ENCODE peak calls at places on chromosomes 5 and 9, in eight cellular contexts. One of them, this sample, is unnamed.

GRCh38 chr9:95148121-95148520 is 169.4 kb downstream of the FANCC start:
- DNase-seq in uterus: no peak
- DNase-seq in transverse colon: no peak
- DNase-seq in H9: no peak
- DNase-seq in endothelial cell of umbilical vein: no peak
- DNase-seq in psoas muscle: no peak
- DNase-seq in aorta: no peak
- DNase-seq in testis: no peak
- DNase-seq in this sample: no peak

GRCh38 chr5:68711311-68712200 is 382.3 kb upstream of the SLC30A5 start:
- DNase-seq in testis: no peak
- DNase-seq in H9: no peak
- DNase-seq in transverse colon: no peak
- DNase-seq in psoas muscle: no peak
- DNase-seq in uterus: no peak
- DNase-seq in aorta: no peak
- DNase-seq in endothelial cell of umbilical vein: no peak
- DNase-seq in this sample: no peak

GRCh38 chr5:134079748-134080581 is 34.5 kb upstream of the TCF7 start:
- DNase-seq in testis: no peak
- DNase-seq in psoas muscle: no peak
- DNase-seq in uterus: no peak
- DNase-seq in H9: no peak
- DNase-seq in transverse colon: no peak
- DNase-seq in aorta: no peak
- DNase-seq in endothelial cell of umbilical vein: no peak
- DNase-seq in this sample: no peak

GRCh38 chr5:1437452-1437851 is 7.8 kb downstream of the SLC6A3 start:
- DNase-seq in uterus: no peak
- DNase-seq in psoas muscle: no peak
- DNase-seq in transverse colon: peak; percentile 23
- DNase-seq in endothelial cell of umbilical vein: peak; percentile 28
- DNase-seq in H9: peak; percentile 73
- DNase-seq in testis: no peak
- DNase-seq in aorta: peak; percentile 47
- DNase-seq in this sample: no peak

GRCh38 chr9:73270967-73271722 is 119.5 kb downstream of the ANXA1 start:
- DNase-seq in aorta: no peak
- DNase-seq in psoas muscle: no peak
- DNase-seq in H9: no peak
- DNase-seq in testis: no peak
- DNase-seq in uterus: no peak
- DNase-seq in transverse colon: no peak
- DNase-seq in endothelial cell of umbilical vein: peak; percentile 67
- DNase-seq in this sample: peak; percentile 75

GRCh38 chr9:134343637-134344036 is 17.4 kb downstream of the RXRA start:
- DNase-seq in H9: no peak
- DNase-seq in endothelial cell of umbilical vein: no peak
- DNase-seq in transverse colon: no peak
- DNase-seq in uterus: no peak
- DNase-seq in psoas muscle: peak; percentile 62
- DNase-seq in testis: peak; percentile 63
- DNase-seq in aorta: no peak
- DNase-seq in this sample: no peak

GRCh38 chr5:147437161-147437596 is 72.7 kb downstream of the DPYSL3 start:
- DNase-seq in psoas muscle: no peak
- DNase-seq in uterus: no peak
- DNase-seq in H9: no peak
- DNase-seq in endothelial cell of umbilical vein: no peak
- DNase-seq in transverse colon: no peak
- DNase-seq in aorta: no peak
- DNase-seq in testis: no peak
- DNase-seq in this sample: no peak

GRCh38 chr5:40985501-40985900 is 76.2 kb downstream of the C7 start:
- DNase-seq in psoas muscle: no peak
- DNase-seq in endothelial cell of umbilical vein: no peak
- DNase-seq in transverse colon: no peak
- DNase-seq in H9: no peak
- DNase-seq in uterus: no peak
- DNase-seq in aorta: no peak
- DNase-seq in testis: no peak
- DNase-seq in this sample: no peak

GRCh38 chr5:8954801-8955200 is 591.1 kb downstream of the SEMA5A start:
- DNase-seq in endothelial cell of umbilical vein: no peak
- DNase-seq in aorta: no peak
- DNase-seq in transverse colon: no peak
- DNase-seq in uterus: no peak
- DNase-seq in H9: no peak
- DNase-seq in psoas muscle: no peak
- DNase-seq in testis: no peak
- DNase-seq in this sample: no peak

GRCh38 chr9:82090041-82090440 is 101.5 kb downstream of the SPATA31D1 start:
- DNase-seq in endothelial cell of umbilical vein: no peak
- DNase-seq in uterus: no peak
- DNase-seq in H9: no peak
- DNase-seq in testis: no peak
- DNase-seq in psoas muscle: no peak
- DNase-seq in transverse colon: no peak
- DNase-seq in aorta: no peak
- DNase-seq in this sample: no peak

GRCh38 chr5:65927497-65928340 is 1.3 kb downstream of the ERBIN start:
- DNase-seq in endothelial cell of umbilical vein: peak; percentile 79
- DNase-seq in transverse colon: no peak
- DNase-seq in H9: no peak
- DNase-seq in uterus: no peak
- DNase-seq in psoas muscle: no peak
- DNase-seq in testis: peak; percentile 66
- DNase-seq in aorta: no peak
- DNase-seq in this sample: peak; percentile 58

GRCh38 chr9:83544002-83544698 is 5.9 kb upstream of the FRMD3 start:
- DNase-seq in H9: peak; percentile 52
- DNase-seq in transverse colon: peak; percentile 46
- DNase-seq in aorta: no peak
- DNase-seq in psoas muscle: peak; percentile 19
- DNase-seq in endothelial cell of umbilical vein: peak; percentile 65
- DNase-seq in uterus: no peak
- DNase-seq in testis: peak; percentile 48
- DNase-seq in this sample: peak; percentile 82

GRCh38 chr9:21965401-21965951 is 28.7 kb downstream of the CDKN2A start:
- DNase-seq in testis: peak; percentile 81
- DNase-seq in transverse colon: peak; percentile 70
- DNase-seq in psoas muscle: peak; percentile 52
- DNase-seq in H9: peak; percentile 75
- DNase-seq in uterus: no peak
- DNase-seq in aorta: peak; percentile 74
- DNase-seq in endothelial cell of umbilical vein: peak; percentile 68
- DNase-seq in this sample: no peak

GRCh38 chr9:107707419-107707837 is 217.9 kb upstream of the KLF4 start:
- DNase-seq in uterus: peak; percentile 20
- DNase-seq in H9: no peak
- DNase-seq in endothelial cell of umbilical vein: no peak
- DNase-seq in psoas muscle: no peak
- DNase-seq in transverse colon: no peak
- DNase-seq in testis: no peak
- DNase-seq in aorta: no peak
- DNase-seq in this sample: no peak

GRCh38 chr5:151085517-151086031 is 4.7 kb upstream of the TNIP1 start:
- DNase-seq in endothelial cell of umbilical vein: peak; percentile 25
- DNase-seq in aorta: peak; percentile 88
- DNase-seq in testis: peak; percentile 60
- DNase-seq in uterus: peak; percentile 71
- DNase-seq in H9: no peak
- DNase-seq in psoas muscle: peak; percentile 55
- DNase-seq in transverse colon: peak; percentile 77
- DNase-seq in this sample: no peak

GRCh38 chr5:10485897-10486296 is 44.2 kb downstream of the ROPN1L start:
- DNase-seq in H9: no peak
- DNase-seq in aorta: no peak
- DNase-seq in transverse colon: no peak
- DNase-seq in testis: no peak
- DNase-seq in uterus: no peak
- DNase-seq in endothelial cell of umbilical vein: no peak
- DNase-seq in psoas muscle: no peak
- DNase-seq in this sample: no peak

GRCh38 chr5:33688041-33688980 is 203.5 kb downstream of the ADAMTS12 start:
- DNase-seq in aorta: no peak
- DNase-seq in endothelial cell of umbilical vein: no peak
- DNase-seq in transverse colon: no peak
- DNase-seq in testis: no peak
- DNase-seq in uterus: no peak
- DNase-seq in H9: no peak
- DNase-seq in psoas muscle: no peak
- DNase-seq in this sample: no peak

GRCh38 chr5:134132372-134133212 is 18.1 kb downstream of the TCF7 start:
- DNase-seq in transverse colon: no peak
- DNase-seq in psoas muscle: no peak
- DNase-seq in endothelial cell of umbilical vein: no peak
- DNase-seq in uterus: no peak
- DNase-seq in testis: no peak
- DNase-seq in aorta: peak; percentile 51
- DNase-seq in H9: peak; percentile 54
- DNase-seq in this sample: no peak

GRCh38 chr5:101390317-101390908 is 487.3 kb upstream of the ST8SIA4 start:
- DNase-seq in transverse colon: no peak
- DNase-seq in endothelial cell of umbilical vein: peak; percentile 78
- DNase-seq in testis: peak; percentile 28
- DNase-seq in psoas muscle: no peak
- DNase-seq in uterus: no peak
- DNase-seq in aorta: no peak
- DNase-seq in H9: peak; percentile 31
- DNase-seq in this sample: peak; percentile 56

GRCh38 chr5:175448276-175448675 is 4.3 kb upstream of the DRD1 start:
- DNase-seq in psoas muscle: no peak
- DNase-seq in aorta: no peak
- DNase-seq in testis: no peak
- DNase-seq in H9: no peak
- DNase-seq in uterus: no peak
- DNase-seq in endothelial cell of umbilical vein: no peak
- DNase-seq in transverse colon: no peak
- DNase-seq in this sample: no peak

GRCh38 chr9:116002624-116003023 is 151.0 kb upstream of the PAPPA start:
- DNase-seq in H9: no peak
- DNase-seq in transverse colon: no peak
- DNase-seq in uterus: no peak
- DNase-seq in endothelial cell of umbilical vein: no peak
- DNase-seq in aorta: no peak
- DNase-seq in psoas muscle: no peak
- DNase-seq in testis: no peak
- DNase-seq in this sample: no peak

GRCh38 chr9:114156311-114156657 is 947 bp downstream of the COL27A1 start:
- DNase-seq in testis: no peak
- DNase-seq in psoas muscle: no peak
- DNase-seq in uterus: no peak
- DNase-seq in endothelial cell of umbilical vein: no peak
- DNase-seq in transverse colon: no peak
- DNase-seq in H9: no peak
- DNase-seq in aorta: peak; percentile 76
- DNase-seq in this sample: no peak

GRCh38 chr9:8254527-8254926 is 454.9 kb upstream of the DMAC1 start:
- DNase-seq in testis: no peak
- DNase-seq in aorta: no peak
- DNase-seq in uterus: no peak
- DNase-seq in H9: no peak
- DNase-seq in transverse colon: no peak
- DNase-seq in endothelial cell of umbilical vein: no peak
- DNase-seq in psoas muscle: no peak
- DNase-seq in this sample: no peak
- H3K9me3 ChIP-seq in testis: no peaks in the 10 kb centered on the region
- H3K9me3 ChIP-seq in aorta: no peaks in the 10 kb centered on the region
- H3K9me3 ChIP-seq in uterus: no peaks in the 10 kb centered on the region
- H3K9me3 ChIP-seq in H9: no peaks in the 10 kb centered on the region
- H3K9me3 ChIP-seq in transverse colon: no peaks in the 10 kb centered on the region
- H3K9me3 ChIP-seq in endothelial cell of umbilical vein: no peaks in the 10 kb centered on the region
- H3K9me3 ChIP-seq in psoas muscle: no peaks in the 10 kb centered on the region
- H3K9me3 ChIP-seq in this sample: no peaks in the 10 kb centered on the region

DNA sequence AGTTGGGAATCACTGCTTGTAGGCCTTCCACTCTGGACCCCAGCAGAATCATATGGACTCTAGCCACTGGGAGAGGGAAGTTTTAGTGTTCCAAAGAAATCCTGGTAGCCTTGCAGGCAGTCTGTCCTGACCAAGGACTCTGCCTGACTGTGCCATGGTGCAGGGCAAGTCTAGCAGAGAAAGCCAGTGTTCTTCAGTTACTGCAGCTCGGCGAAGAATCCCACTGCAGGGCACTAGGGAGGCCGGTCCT is 20.3 kb upstream of the MATR3 start:
- DNase-seq in uterus: no peak
- DNase-seq in H9: peak; percentile 66
- DNase-seq in psoas muscle: no peak
- DNase-seq in aorta: no peak
- DNase-seq in testis: no peak
- DNase-seq in endothelial cell of umbilical vein: no peak
- DNase-seq in transverse colon: no peak
- DNase-seq in this sample: no peak
- H3K4me1 ChIP-seq in uterus: no peaks in the 10 kb centered on the region
- H3K4me1 ChIP-seq in H9: peaks cover 13% of the 10 kb centered on the region
- H3K4me1 ChIP-seq in psoas muscle: peaks cover 70% of the 10 kb centered on the region
- H3K4me1 ChIP-seq in aorta: no peaks in the 10 kb centered on the region
- H3K4me1 ChIP-seq in testis: peaks cover 10% of the 10 kb centered on the region
- H3K4me1 ChIP-seq in endothelial cell of umbilical vein: peaks cover 27% of the 10 kb centered on the region
- H3K4me1 ChIP-seq in transverse colon: peaks cover 81% of the 10 kb centered on the region
- H3K4me1 ChIP-seq in this sample: peaks cover 47% of the 10 kb centered on the region

GRCh38 chr5:137312060-137312459 is 187.1 kb downstream of the SPOCK1 start:
- DNase-seq in aorta: no peak
- DNase-seq in transverse colon: no peak
- DNase-seq in psoas muscle: no peak
- DNase-seq in H9: no peak
- DNase-seq in endothelial cell of umbilical vein: no peak
- DNase-seq in uterus: no peak
- DNase-seq in testis: no peak
- DNase-seq in this sample: peak; percentile 30
- H3K9me3 ChIP-seq in aorta: no peaks in the 10 kb centered on the region
- H3K9me3 ChIP-seq in transverse colon: no peaks in the 10 kb centered on the region
- H3K9me3 ChIP-seq in psoas muscle: no peaks in the 10 kb centered on the region
- H3K9me3 ChIP-seq in H9: no peaks in the 10 kb centered on the region
- H3K9me3 ChIP-seq in endothelial cell of umbilical vein: no peaks in the 10 kb centered on the region
- H3K9me3 ChIP-seq in uterus: no peaks in the 10 kb centered on the region
- H3K9me3 ChIP-seq in testis: no peaks in the 10 kb centered on the region
- H3K9me3 ChIP-seq in this sample: no peaks in the 10 kb centered on the region

GRCh38 chr5:12557012-12557411 is 652.8 kb upstream of the CTNND2 start:
- DNase-seq in psoas muscle: no peak
- DNase-seq in aorta: no peak
- DNase-seq in uterus: no peak
- DNase-seq in endothelial cell of umbilical vein: no peak
- DNase-seq in H9: no peak
- DNase-seq in testis: no peak
- DNase-seq in transverse colon: no peak
- DNase-seq in this sample: no peak
- H3K4me1 ChIP-seq in psoas muscle: no peaks in the 10 kb centered on the region
- H3K4me1 ChIP-seq in aorta: no peaks in the 10 kb centered on the region
- H3K4me1 ChIP-seq in uterus: no peaks in the 10 kb centered on the region
- H3K4me1 ChIP-seq in endothelial cell of umbilical vein: no peaks in the 10 kb centered on the region
- H3K4me1 ChIP-seq in H9: no peaks in the 10 kb centered on the region
- H3K4me1 ChIP-seq in testis: no peaks in the 10 kb centered on the region
- H3K4me1 ChIP-seq in transverse colon: no peaks in the 10 kb centered on the region
- H3K4me1 ChIP-seq in this sample: no peaks in the 10 kb centered on the region